ENCODE peak calls at places on chromosomes 12 and 14, in four cellular contexts. Q, T, O and A are unnamed samples.

GRCh38 chr12:52669426-52669825 is 10.8 kb downstream of the KRT1 start:
- DNase-seq in Q (no peak), T (no peak), O (no peak), A (no peak)

GRCh38 chr12:49706351-49707126 is 666 bp downstream of the FMNL3 start:
- DNase-seq in Q (peak), T (peak), O (no peak), A (no peak)

GRCh38 chr12:68591716-68592437 is 18.8 kb upstream of the RAP1B start:
- DNase-seq in Q (no peak), T (no peak), O (no peak), A (peak)

GRCh38 chr14:68089146-68089715 is 269.7 kb downstream of the RAD51B start:
- DNase-seq in Q (no peak), T (no peak), O (no peak), A (no peak)

GRCh38 chr12:26746315-26746714 is 86.7 kb downstream of the ITPR2 start:
- DNase-seq in Q (no peak), T (no peak), O (no peak), A (no peak)

GRCh38 chr12:111446631-111447570 is 41.2 kb downstream of the SH2B3 start:
- DNase-seq in Q (peak), T (peak), O (no peak), A (peak)

GRCh38 chr12:64273527-64274403 is 51.7 kb upstream of the KICS2 start:
- DNase-seq in Q (no peak), T (no peak), O (no peak), A (no peak)

GRCh38 chr14:81312289-81312876 is 87.7 kb downstream of the STON2 start:
- DNase-seq in Q (no peak), T (no peak), O (no peak), A (no peak)

GRCh38 chr14:89617471-89618291 is 200.6 kb upstream of the FOXN3 start:
- DNase-seq in Q (no peak), T (peak), O (peak), A (peak)

GRCh38 chr14:71116206-71117122 is 209.2 kb downstream of the PCNX1 start:
- DNase-seq in Q (no peak), T (no peak), O (no peak), A (no peak)

GRCh38 chr12:25710149-25710548 is 157.1 kb upstream of the LMNTD1 start:
- DNase-seq in Q (no peak), T (no peak), O (no peak), A (no peak)

GRCh38 chr12:38746744-38747143 is 158.6 kb downstream of the CPNE8 start:
- DNase-seq in Q (no peak), T (no peak), O (no peak), A (no peak)

GRCh38 chr12:3313655-3314305 is 177.2 kb upstream of the PRMT8 start:
- DNase-seq in Q (peak), T (no peak), O (no peak), A (no peak)

GRCh38 chr14:68695871-68696665 is 96.8 kb downstream of the ZFP36L1 start:
- DNase-seq in Q (peak), T (no peak), O (no peak), A (no peak)

GRCh38 chr14:76995279-76996035 is 33.1 kb downstream of the IRF2BPL start:
- DNase-seq in Q (no peak), T (peak), O (no peak), A (no peak)

GRCh38 chr14:71056168-71056567 is 148.9 kb downstream of the PCNX1 start:
- DNase-seq in Q (no peak), T (no peak), O (no peak), A (no peak)

GRCh38 chr12:101908395-101908794 is 31.0 kb downstream of the DRAM1 start:
- DNase-seq in Q (no peak), T (peak), O (no peak), A (no peak)

GRCh38 chr12:98456583-98457573 is 58.5 kb upstream of the TMPO start:
- DNase-seq in Q (peak), T (peak), O (no peak), A (no peak)

GRCh38 chr12:5498806-5499205 is 66.9 kb downstream of the NTF3 start:
- DNase-seq in Q (no peak), T (no peak), O (no peak), A (no peak)

GRCh38 chr12:5498081-5498480 is 66.2 kb downstream of the NTF3 start:
- DNase-seq in Q (no peak), T (no peak), O (no peak), A (no peak)

GRCh38 chr12:5499566-5500325 is 67.8 kb downstream of the NTF3 start:
- DNase-seq in Q (no peak), T (no peak), O (no peak), A (no peak)

GRCh38 chr12:5497329-5498058 is 65.6 kb downstream of the NTF3 start:
- DNase-seq in Q (no peak), T (no peak), O (no peak), A (peak)

GRCh38 chr12:5500326-5500659 is 68.4 kb downstream of the NTF3 start:
- DNase-seq in Q (no peak), T (no peak), O (no peak), A (peak)
- TF ChIP-seq POLR2A in Q (no peak), T (no peak), O (no peak), A (peak)

GRCh38 chr14:92161521-92161920 is 39.8 kb downstream of the CPSF2 start:
- DNase-seq in Q (no peak), T (no peak), O (no peak), A (no peak)

GRCh38 chr14:92164958-92165357 is 43.2 kb downstream of the CPSF2 start:
- DNase-seq in Q (no peak), T (no peak), O (no peak), A (no peak)

GRCh38 chr14:92160619-92161018 is 38.9 kb downstream of the CPSF2 start:
- DNase-seq in Q (no peak), T (no peak), O (peak), A (no peak)
- H3K4me3 ChIP-seq in Q (no peak), T (no peak), O (no peak), A (no peak)

DNA sequence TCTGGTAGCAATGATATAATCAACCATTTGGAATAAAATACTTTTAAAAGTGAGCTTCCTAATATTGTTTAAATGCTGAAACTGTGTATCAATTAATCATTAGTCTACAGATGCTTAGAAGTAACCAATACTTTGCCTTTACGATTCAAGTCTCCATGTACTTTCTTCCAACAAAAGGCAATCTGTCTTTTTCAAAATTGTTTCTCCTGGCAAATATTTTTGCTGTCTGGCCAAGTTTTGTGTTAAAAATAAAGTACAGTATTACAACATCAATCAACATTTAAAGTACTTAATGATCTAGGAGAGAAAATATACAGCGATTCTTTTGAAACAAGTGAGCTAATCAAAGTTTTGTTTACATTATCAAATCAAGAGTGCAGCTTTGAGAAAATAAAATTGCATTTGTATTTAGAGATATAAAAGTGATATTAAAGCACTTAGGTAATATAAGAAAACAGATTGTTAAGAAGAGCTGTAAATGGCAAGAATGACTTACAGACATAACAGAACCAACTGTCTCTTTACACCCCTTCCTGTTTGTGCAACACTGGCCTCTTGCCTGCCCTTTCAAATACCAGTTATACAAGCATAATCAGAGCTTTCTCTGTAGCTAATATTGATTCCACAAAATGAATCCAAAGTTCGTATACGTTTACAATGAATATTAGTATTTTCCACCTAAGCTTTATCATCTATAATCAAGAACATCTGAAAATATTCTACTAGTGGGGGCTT is 38.2 kb upstream of the FBLN5 start:
- DNase-seq in Q (no peak), T (no peak), O (peak), A (no peak)
- TF ChIP-seq CTCF in Q (no peak), T (no peak), O (no peak), A (no peak)

GRCh38 chr14:55580401-55581010 is 499 bp downstream of the KTN1 start:
- DNase-seq in Q (peak), T (peak), O (no peak), A (peak)
- TF ChIP-seq POLR2A in Q (no peak), T (no peak), O (no peak), A (peak)

GRCh38 chr14:103279129-103280025 is 54.7 kb upstream of the EIF5 start:
- DNase-seq in Q (peak), T (no peak), O (no peak), A (no peak)
- H3K4me3 ChIP-seq in Q (no peak), T (peak), O (peak), A (peak)